ENCODE peak calls at places on chromosomes 2 and 18, in nine cellular contexts. L is neural progenitor cell, M is GM23248, C is OCI-LY7, J is hepatocyte, G is HCT116, Q is PC-3, O is MM.1S, I is SK-N-SH. B is an unnamed sample. For H3K79me2, the result is how much of the 10 kb centered on the place peaks cover.

GRCh38 chr2:127576433-127577207 is 41.1 kb downstream of the MYO7B start:
- DNase-seq in L (no peak), M (peak), C (no peak), J (peak), G (no peak), Q (peak), O (no peak), I (peak), B (peak)

GRCh38 chr2:133711226-133711625 is 143.0 kb upstream of the NCKAP5 start:
- DNase-seq in L (peak), M (no peak), C (no peak), J (no peak), G (no peak), Q (no peak), O (no peak), I (peak), B (peak)

GRCh38 chr18:6885992-6886823 is 156.7 kb downstream of the ARHGAP28 start:
- DNase-seq in L (peak), M (peak), C (peak), J (peak), G (no peak), Q (peak), O (peak), I (peak), B (peak)

GRCh38 chr18:48950536-48951447 is at the start of gene SMAD7:
- DNase-seq in L (no peak), M (peak), C (peak), J (peak), G (no peak), Q (no peak), O (no peak), I (peak), B (no peak)

GRCh38 chr2:120236296-120236695 is 13.1 kb upstream of the TMEM185B start:
- DNase-seq in L (no peak), M (no peak), C (no peak), J (no peak), G (no peak), Q (no peak), O (no peak), I (no peak), B (no peak)

GRCh38 chr18:9839806-9840205 is 46.0 kb upstream of the TXNDC2 start:
- DNase-seq in L (peak), M (no peak), C (no peak), J (no peak), G (no peak), Q (no peak), O (no peak), I (no peak), B (peak)

GRCh38 chr18:46293699-46294300 is 189.6 kb downstream of the HAUS1 start:
- DNase-seq in L (peak), M (no peak), C (no peak), J (peak), G (no peak), Q (peak), O (no peak), I (no peak), B (peak)

GRCh38 chr18:13539050-13539449 is 187.3 kb downstream of the FAM210A start:
- DNase-seq in L (no peak), M (no peak), C (peak), J (no peak), G (no peak), Q (no peak), O (no peak), I (no peak), B (no peak)

GRCh38 chr2:215769246-215769645 is 244.1 kb downstream of the MREG start:
- DNase-seq in L (no peak), M (no peak), C (no peak), J (no peak), G (no peak), Q (no peak), O (no peak), I (no peak), B (no peak)

GRCh38 chr2:1979569-1979968 is 235.3 kb upstream of the PXDN start:
- DNase-seq in L (no peak), M (no peak), C (no peak), J (no peak), G (no peak), Q (no peak), O (no peak), I (peak), B (no peak)

GRCh38 chr2:8694737-8695136 is 12.9 kb downstream of the ID2 start:
- DNase-seq in L (no peak), M (peak), C (no peak), J (peak), G (no peak), Q (peak), O (no peak), I (no peak), B (no peak)

GRCh38 chr2:40844353-40845277 is 392.7 kb upstream of the SLC8A1 start:
- DNase-seq in L (peak), M (no peak), C (peak), J (peak), G (no peak), Q (peak), O (no peak), I (no peak), B (peak)

DNA sequence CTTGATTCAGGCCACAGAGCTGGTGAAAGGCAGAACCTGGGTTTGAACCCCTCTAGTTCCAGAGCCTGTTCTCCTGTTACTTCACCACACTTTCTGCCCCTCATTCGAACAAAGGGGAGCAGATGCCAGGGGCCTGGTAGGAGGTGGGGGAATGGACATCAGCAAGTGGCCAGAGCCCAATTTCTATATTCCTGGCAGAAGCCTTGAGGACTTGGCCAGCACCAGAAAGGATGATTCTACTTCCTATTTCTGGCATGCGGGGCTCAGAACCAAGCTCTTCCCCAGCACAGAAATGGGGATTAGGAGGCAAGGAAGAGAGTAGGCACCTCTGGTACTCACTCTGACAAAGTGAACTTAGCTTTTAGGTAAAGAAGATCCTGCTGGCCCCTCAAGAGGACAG is 49.3 kb downstream of the ADD2 start:
- DNase-seq in L (no peak), M (no peak), C (no peak), J (no peak), G (no peak), Q (no peak), O (no peak), I (no peak), B (no peak)
- H3K79me2 ChIP-seq in L (half or more), M (under half), C (under half), J (under half), G (under half), Q (under half), O (under half), I (under half), B (half or more)

DNA sequence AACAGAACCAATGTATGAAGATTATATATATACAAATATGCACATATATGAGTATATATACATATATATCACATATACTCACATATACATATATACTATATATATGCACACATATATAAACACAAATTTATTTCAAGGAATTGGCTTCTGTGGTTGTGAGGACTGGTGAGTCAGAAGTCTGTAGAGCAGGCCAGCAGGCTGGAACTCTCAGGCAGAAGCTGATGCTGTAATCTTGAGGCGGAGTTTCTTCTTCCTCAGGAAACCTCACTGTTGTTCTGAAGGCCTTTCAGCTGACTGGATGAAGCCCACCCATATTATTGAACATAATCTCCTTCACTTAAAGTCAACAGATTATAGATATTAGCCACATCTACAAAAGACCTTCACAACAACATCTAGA is 143.9 kb upstream of the CREB1 start:
- DNase-seq in L (no peak), M (peak), C (no peak), J (no peak), G (no peak), Q (peak), O (no peak), I (no peak), B (no peak)
- TF ChIP-seq EZH2phosphoT487 in L (no peak), M (no peak), C (no peak), J (no peak), G (no peak), Q (no peak), O (no peak), I (no peak), B (no peak)

GRCh38 chr2:73091164-73091563 is 19.7 kb upstream of the SFXN5 start:
- DNase-seq in L (peak), M (peak), C (no peak), J (peak), G (no peak), Q (no peak), O (no peak), I (no peak), B (no peak)
- H3K79me2 ChIP-seq in L (under half), M (half or more), C (under half), J (half or more), G (under half), Q (under half), O (under half), I (half or more), B (under half)

GRCh38 chr2:97952357-97952756 is 43.4 kb downstream of the TMEM131 start:
- DNase-seq in L (no peak), M (no peak), C (no peak), J (no peak), G (no peak), Q (no peak), O (no peak), I (no peak), B (no peak)

GRCh38 chr2:97958184-97958583 is 37.6 kb downstream of the TMEM131 start:
- DNase-seq in L (no peak), M (no peak), C (peak), J (no peak), G (no peak), Q (no peak), O (peak), I (no peak), B (no peak)

GRCh38 chr2:97953867-97954266 is 41.9 kb downstream of the TMEM131 start:
- DNase-seq in L (no peak), M (no peak), C (no peak), J (no peak), G (no peak), Q (no peak), O (no peak), I (no peak), B (no peak)

GRCh38 chr2:97961534-97961933 is 34.2 kb downstream of the TMEM131 start:
- DNase-seq in L (no peak), M (no peak), C (no peak), J (no peak), G (no peak), Q (no peak), O (no peak), I (no peak), B (no peak)

DNA sequence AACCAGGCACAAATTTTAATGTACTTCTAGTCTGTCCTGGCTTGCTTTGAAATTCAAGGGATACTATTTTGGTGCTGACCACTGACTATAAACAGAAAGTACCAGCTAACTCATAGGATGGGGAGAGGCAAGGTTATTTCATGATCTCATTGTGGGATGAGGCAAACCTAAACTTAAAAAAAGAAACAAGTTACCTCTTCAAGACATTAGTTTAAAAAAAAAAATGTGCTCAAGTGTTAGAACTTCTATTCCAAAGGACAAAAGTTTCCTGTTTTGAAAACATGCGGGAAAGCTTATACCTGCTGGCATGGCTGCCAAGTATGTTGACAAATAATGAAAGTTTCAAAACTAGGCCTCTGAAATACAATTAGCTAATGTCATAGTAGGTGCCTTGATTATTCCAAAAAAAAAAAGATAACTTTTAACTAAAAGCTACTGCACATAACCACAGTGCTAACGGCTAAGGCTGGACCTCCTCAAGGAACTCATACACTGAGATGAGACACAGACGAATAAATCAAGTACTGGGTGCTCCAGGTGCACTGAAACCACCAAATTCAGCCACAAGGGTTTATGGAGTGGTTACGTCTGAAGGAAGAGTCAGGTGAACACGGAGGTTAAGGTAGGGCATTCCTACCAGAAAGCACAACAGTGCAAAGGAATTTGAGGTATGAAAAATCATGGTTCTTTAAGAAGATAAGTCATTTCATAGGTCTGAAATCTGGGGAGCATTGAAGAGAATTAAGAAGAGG is 38.1 kb downstream of the TMEM131 start:
- DNase-seq in L (no peak), M (no peak), C (peak), J (no peak), G (no peak), Q (no peak), O (peak), I (no peak), B (peak)
- TF ChIP-seq EZH2phosphoT487 in L (no peak), M (no peak), C (no peak), J (no peak), G (no peak), Q (no peak), O (no peak), I (no peak), B (no peak)

DNA sequence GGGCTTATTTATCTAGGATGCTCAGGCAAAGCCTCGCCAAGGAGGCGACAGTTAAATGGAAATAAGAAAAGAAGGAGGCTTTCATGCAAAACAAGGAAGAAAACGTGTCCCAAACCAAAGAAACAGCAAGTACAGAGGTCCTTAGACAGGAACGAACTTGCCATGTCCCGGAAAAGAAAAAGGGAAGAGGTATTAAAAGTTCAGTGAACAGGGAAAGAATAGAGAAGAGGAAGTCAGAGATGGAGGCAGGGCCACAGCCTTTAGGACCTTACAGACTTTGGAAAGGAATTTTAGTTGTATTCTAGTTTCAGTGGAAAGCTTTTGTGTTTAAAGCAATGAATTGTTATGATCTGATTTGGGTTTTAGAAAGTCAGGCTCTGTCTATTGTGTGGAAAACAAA is 22.1 kb downstream of the IKZF2 start:
- DNase-seq in L (no peak), M (no peak), C (no peak), J (no peak), G (no peak), Q (no peak), O (no peak), I (no peak), B (no peak)
- H3K79me2 ChIP-seq in L (under half), M (half or more), C (under half), J (under half), G (under half), Q (under half), O (under half), I (under half), B (under half)

GRCh38 chr2:10960606-10961489 is 49.1 kb downstream of the KCNF1 start:
- DNase-seq in L (no peak), M (no peak), C (no peak), J (no peak), G (no peak), Q (no peak), O (no peak), I (no peak), B (peak)

GRCh38 chr2:10963155-10963554 is 51.4 kb downstream of the KCNF1 start:
- DNase-seq in L (no peak), M (peak), C (no peak), J (no peak), G (no peak), Q (no peak), O (no peak), I (no peak), B (no peak)

GRCh38 chr2:10964076-10964812 is 52.5 kb downstream of the KCNF1 start:
- DNase-seq in L (no peak), M (peak), C (no peak), J (no peak), G (no peak), Q (no peak), O (no peak), I (no peak), B (no peak)

GRCh38 chr2:10961490-10961875 is 49.7 kb downstream of the KCNF1 start:
- DNase-seq in L (no peak), M (no peak), C (no peak), J (no peak), G (no peak), Q (no peak), O (no peak), I (no peak), B (no peak)

DNA sequence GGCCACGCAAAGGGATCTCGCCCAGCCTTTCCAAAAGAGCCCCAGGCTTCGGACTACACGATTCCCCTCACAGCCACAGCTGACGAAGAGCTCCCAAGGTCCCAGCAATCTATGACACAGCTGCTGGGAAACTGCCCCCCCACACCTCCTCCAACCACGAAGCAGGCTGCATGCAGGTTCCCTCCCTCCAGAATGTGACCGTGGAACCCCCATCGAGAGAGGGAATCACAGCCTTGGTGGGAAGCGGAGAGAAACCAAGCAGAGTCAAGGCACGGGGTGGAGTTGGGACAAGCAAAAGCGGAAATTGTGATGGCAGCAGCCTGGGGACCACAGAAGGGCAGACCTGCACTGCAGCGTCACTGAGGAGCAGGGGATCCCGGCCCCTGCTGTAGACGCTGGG is 50.3 kb downstream of the KCNF1 start:
- DNase-seq in L (no peak), M (no peak), C (no peak), J (no peak), G (no peak), Q (no peak), O (no peak), I (no peak), B (no peak)
- TF ChIP-seq EZH2phosphoT487 in L (no peak), M (no peak), C (no peak), J (no peak), G (no peak), Q (no peak), O (no peak), I (no peak), B (no peak)

DNA sequence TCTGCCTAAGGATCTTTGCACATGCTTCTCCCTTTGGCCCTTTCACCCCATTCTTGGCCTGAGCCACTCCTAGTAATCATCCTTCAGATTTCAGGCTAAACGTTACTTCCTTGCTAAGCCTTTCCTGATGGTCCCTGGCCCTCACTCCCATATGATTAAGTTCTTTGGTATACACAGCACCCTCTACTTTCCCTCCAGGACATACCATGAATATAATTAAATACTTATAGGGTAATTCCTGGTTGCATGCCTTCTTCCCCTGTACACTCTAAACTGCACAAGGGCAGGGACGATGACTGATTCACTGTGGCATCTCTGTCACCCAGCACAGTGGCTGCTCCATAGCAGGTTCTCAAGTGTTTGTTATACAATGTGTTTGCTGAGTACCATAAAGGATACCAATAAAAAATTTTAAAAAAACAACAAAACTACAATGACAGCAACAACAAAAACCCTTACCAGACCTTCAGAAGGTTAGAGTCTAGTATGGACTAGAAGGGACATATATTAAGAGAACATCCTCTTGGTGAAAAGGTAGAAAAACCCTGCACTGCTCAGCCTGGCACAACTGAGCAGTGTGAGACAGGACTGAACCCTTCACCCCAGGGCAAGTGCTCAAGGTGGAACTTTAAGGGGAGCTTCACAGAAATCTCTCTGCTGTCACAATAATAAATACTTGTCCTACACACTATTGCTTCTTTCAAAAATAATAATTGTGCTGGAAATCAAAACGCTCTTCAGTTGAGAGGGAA is 76.2 kb downstream of the AAK1 start:
- DNase-seq in L (no peak), M (peak), C (no peak), J (no peak), G (no peak), Q (peak), O (no peak), I (no peak), B (no peak)
- H3K79me2 ChIP-seq in L (under half), M (half or more), C (under half), J (half or more), G (under half), Q (half or more), O (under half), I (half or more), B (under half)

GRCh38 chr2:168801456-168801855 is 981 bp upstream of the NOSTRIN start:
- DNase-seq in L (no peak), M (no peak), C (no peak), J (no peak), G (no peak), Q (no peak), O (no peak), I (no peak), B (no peak)
- TF ChIP-seq EZH2phosphoT487 in L (no peak), M (no peak), C (no peak), J (no peak), G (no peak), Q (no peak), O (no peak), I (no peak), B (no peak)

DNA sequence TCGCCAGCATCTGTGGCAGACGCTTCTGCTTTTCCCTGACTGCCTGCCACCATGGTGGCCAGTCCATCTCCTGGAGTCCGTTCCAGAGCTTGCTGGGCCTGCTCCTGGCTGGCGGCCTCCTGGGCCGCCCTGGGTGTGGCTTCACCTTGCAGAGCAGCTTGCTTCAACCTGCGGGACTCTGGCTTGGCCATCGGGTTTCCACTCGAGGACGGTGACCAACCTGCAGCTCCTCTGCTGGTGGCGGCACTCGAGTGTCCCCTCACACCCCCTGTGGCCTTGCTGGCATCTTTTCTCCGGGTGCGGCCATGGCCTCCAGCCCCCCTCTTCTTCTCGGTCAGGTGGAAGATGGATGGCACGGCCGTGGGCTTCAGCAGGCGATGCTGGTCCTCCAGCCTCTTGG is 3.4 kb downstream of the THAP4 start:
- DNase-seq in L (no peak), M (no peak), C (no peak), J (no peak), G (no peak), Q (no peak), O (no peak), I (no peak), B (no peak)
- H3K79me2 ChIP-seq in L (half or more), M (half or more), C (under half), J (half or more), G (half or more), Q (half or more), O (half or more), I (half or more), B (half or more)